ENCODE peak calls at places on chromosomes 3 and 15, in five cellular contexts. One of them, this sample, is unnamed.

GRCh38 chr3:43692085-43692484 is 1.3 kb downstream of the ABHD5 start:
- DNase-seq in IMR-90: no peak
- DNase-seq in right lobe of liver: no peak
- DNase-seq in sigmoid colon: no peak
- DNase-seq in NB4: peak
- DNase-seq in this sample: no peak

GRCh38 chr15:87129916-87130315 is 1050.2 kb downstream of the AGBL1 start:
- DNase-seq in right lobe of liver: no peak
- DNase-seq in sigmoid colon: no peak
- DNase-seq in NB4: no peak
- DNase-seq in IMR-90: no peak
- DNase-seq in this sample: no peak

GRCh38 chr15:67836477-67836876 is 3.4 kb downstream of the RNU6-1 start:
- DNase-seq in NB4: peak
- DNase-seq in sigmoid colon: peak
- DNase-seq in IMR-90: peak
- DNase-seq in right lobe of liver: no peak
- DNase-seq in this sample: no peak

GRCh38 chr3:151085889-151086483 is 522 bp downstream of the MED12L start:
- DNase-seq in sigmoid colon: no peak
- DNase-seq in right lobe of liver: peak
- DNase-seq in NB4: peak
- DNase-seq in IMR-90: no peak
- DNase-seq in this sample: peak

GRCh38 chr3:168467085-168467714 is 371.5 kb upstream of the GOLIM4 start:
- DNase-seq in IMR-90: peak
- DNase-seq in right lobe of liver: no peak
- DNase-seq in NB4: peak
- DNase-seq in sigmoid colon: no peak
- DNase-seq in this sample: no peak

GRCh38 chr15:78131295-78132021 is at the start of gene CIB2:
- DNase-seq in IMR-90: peak
- DNase-seq in right lobe of liver: peak
- DNase-seq in NB4: peak
- DNase-seq in sigmoid colon: peak
- DNase-seq in this sample: peak

GRCh38 chr3:101423984-101424888 is 88.8 kb downstream of the SENP7 start:
- DNase-seq in right lobe of liver: no peak
- DNase-seq in NB4: no peak
- DNase-seq in sigmoid colon: no peak
- DNase-seq in IMR-90: no peak
- DNase-seq in this sample: no peak

GRCh38 chr3:54578417-54578816 is 349.4 kb downstream of the LRTM1 start:
- DNase-seq in sigmoid colon: no peak
- DNase-seq in right lobe of liver: no peak
- DNase-seq in NB4: no peak
- DNase-seq in IMR-90: no peak
- DNase-seq in this sample: no peak

GRCh38 chr3:78506581-78507195 is 1261.1 kb downstream of the ROBO1 start:
- DNase-seq in right lobe of liver: no peak
- DNase-seq in NB4: no peak
- DNase-seq in sigmoid colon: no peak
- DNase-seq in IMR-90: no peak
- DNase-seq in this sample: no peak

GRCh38 chr3:43257850-43258249 is 28.5 kb upstream of the SNRK start:
- DNase-seq in NB4: peak
- DNase-seq in right lobe of liver: no peak
- DNase-seq in IMR-90: no peak
- DNase-seq in sigmoid colon: no peak
- DNase-seq in this sample: no peak

GRCh38 chr3:98602078-98602678 is 8.8 kb upstream of the CPOX start:
- DNase-seq in sigmoid colon: no peak
- DNase-seq in NB4: peak
- DNase-seq in right lobe of liver: no peak
- DNase-seq in IMR-90: peak
- DNase-seq in this sample: no peak

GRCh38 chr3:42489116-42489936 is 13.1 kb upstream of the VIPR1 start:
- DNase-seq in sigmoid colon: peak
- DNase-seq in NB4: no peak
- DNase-seq in right lobe of liver: no peak
- DNase-seq in IMR-90: no peak
- DNase-seq in this sample: no peak

GRCh38 chr3:186529204-186529999 is 14.8 kb downstream of the CRYGS start:
- DNase-seq in NB4: peak
- DNase-seq in right lobe of liver: no peak
- DNase-seq in IMR-90: no peak
- DNase-seq in sigmoid colon: no peak
- DNase-seq in this sample: no peak

GRCh38 chr3:133472242-133472641 is 72.4 kb downstream of the BFSP2 start:
- DNase-seq in sigmoid colon: no peak
- DNase-seq in IMR-90: no peak
- DNase-seq in NB4: no peak
- DNase-seq in right lobe of liver: no peak
- DNase-seq in this sample: no peak

DNA sequence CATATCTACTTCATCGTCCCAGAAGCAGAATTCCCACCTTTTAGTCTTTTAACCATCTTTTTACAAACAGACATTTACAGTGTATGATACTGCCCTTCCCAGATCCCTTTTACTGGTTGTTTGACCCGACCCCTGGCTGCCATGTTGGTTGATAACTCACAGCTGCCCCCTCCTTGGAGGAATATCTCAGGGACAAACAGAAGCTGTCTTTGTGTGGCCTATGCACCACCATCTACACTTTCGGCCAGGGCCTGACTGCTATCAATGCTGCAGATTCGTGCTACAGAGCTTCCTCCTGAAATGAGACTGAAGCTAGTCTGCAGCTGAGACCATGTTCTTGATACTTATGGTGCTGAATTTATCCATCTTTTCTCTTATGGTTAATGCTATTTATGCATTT is 6.6 kb upstream of the POLQ start:
- DNase-seq in NB4: no peak
- DNase-seq in sigmoid colon: no peak
- DNase-seq in IMR-90: no peak
- DNase-seq in right lobe of liver: no peak
- DNase-seq in this sample: no peak
- TF ChIP-seq POLR2A in NB4: no peak
- TF ChIP-seq POLR2A in sigmoid colon: no peak
- TF ChIP-seq POLR2A in IMR-90: no peak
- TF ChIP-seq POLR2A in right lobe of liver: no peak
- TF ChIP-seq POLR2A in this sample: no peak

DNA sequence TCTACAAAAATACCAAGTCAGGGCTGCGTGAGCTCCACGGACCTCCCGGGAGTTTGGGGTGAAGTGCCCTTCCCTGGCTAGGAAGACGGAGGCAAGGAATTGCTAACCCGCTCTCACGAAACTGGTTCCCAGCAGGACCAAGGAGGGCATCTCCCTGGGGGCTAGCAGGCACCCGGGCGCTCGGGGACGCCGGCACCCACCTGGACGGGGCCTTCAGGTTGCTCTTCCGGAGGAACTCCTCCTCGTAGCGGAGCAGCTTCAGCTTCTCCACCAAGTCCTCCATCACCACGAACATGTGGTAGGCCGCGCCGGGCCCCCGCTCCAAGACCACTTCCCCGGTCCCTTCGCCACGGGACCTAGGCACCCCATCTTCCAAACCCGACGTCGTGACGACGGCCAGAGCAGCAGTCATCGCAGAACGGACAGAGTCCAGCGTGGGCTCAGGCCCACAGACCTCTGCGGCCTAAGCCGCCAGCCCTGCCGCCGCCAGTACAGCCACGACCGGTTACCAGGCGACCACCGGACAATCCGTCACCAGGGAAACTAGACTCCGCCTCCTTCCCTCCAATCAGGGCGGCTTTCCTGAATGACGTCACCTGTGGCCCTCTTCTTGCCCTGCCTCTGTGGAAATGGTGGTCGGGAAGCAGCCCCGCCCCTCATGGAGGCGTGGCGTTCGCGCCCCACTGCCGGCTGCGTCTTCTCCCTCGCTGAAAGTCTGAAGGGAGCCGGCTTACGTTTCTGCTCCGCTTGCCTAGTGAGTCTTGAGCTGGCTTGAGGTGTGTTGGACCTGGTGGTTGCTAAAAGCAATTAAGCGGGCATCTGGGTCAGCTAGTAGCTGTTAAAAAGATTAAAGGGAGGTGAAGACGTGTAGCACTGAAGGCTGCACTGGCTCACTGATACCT is at the start of gene IFT57:
- DNase-seq in IMR-90: peak
- DNase-seq in NB4: peak
- DNase-seq in right lobe of liver: peak
- DNase-seq in sigmoid colon: peak
- DNase-seq in this sample: peak
- TF ChIP-seq POLR2A in IMR-90: peak
- TF ChIP-seq POLR2A in NB4: peak
- TF ChIP-seq POLR2A in right lobe of liver: peak
- TF ChIP-seq POLR2A in sigmoid colon: peak
- TF ChIP-seq POLR2A in this sample: peak

DNA sequence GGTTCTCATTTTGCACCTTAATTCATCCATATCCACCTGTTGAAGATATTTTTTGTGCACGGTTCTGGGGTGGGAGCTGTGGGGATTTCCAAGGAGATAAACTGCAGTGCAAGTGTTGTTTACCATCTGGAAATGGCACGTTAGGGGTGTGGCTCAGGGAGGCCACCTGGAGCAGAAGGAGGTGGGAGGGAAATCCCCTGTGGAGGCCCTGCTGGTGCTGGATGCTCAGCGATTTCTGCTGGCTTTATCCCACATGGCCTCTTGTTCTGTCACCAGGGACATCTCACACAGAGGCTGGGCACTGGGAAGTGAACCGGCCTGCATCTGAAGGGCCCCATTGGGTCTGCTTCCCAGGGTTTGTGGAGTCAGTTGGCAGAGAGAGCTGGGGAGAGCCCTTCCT is 24.3 kb downstream of the TRPM1 start:
- DNase-seq in right lobe of liver: no peak
- DNase-seq in sigmoid colon: no peak
- DNase-seq in IMR-90: no peak
- DNase-seq in NB4: no peak
- DNase-seq in this sample: no peak
- TF ChIP-seq POLR2A in right lobe of liver: no peak
- TF ChIP-seq POLR2A in sigmoid colon: no peak
- TF ChIP-seq POLR2A in IMR-90: no peak
- TF ChIP-seq POLR2A in NB4: no peak
- TF ChIP-seq POLR2A in this sample: no peak

DNA sequence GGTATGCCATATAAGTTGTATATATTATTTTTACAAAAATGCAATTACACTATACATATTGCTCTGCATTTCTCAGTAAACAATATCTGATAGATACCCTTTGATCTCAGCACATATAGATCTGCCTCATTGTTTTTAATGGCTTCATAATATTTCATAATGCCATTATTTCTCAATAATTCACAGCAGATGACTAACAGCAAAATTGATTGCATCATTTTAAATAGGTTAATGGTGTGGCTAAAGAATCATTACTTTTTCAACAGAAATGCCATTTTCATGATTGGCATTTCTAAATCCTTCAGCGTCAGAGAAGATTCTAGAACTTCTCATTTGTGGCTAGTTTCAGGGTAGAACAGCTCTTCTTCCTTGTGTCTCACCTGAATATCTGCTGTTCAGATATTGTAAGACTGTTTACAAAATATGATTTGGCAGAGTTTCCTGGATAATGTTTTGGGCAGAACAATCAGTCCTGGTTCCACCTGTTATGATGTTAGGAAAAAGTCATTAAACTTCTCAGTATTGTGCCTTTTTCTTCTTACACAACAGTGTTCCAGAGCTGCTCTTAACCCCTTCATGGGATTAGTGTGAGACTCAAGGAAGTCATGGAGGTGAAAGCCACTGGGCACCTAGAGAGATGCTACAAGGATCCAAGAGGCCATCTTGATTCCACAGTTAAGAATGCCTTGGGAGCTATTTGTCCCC is 397.6 kb upstream of the THBS1 start:
- DNase-seq in IMR-90: no peak
- DNase-seq in right lobe of liver: no peak
- DNase-seq in NB4: no peak
- DNase-seq in sigmoid colon: no peak
- DNase-seq in this sample: no peak
- TF ChIP-seq POLR2A in IMR-90: no peak
- TF ChIP-seq POLR2A in right lobe of liver: no peak
- TF ChIP-seq POLR2A in NB4: no peak
- TF ChIP-seq POLR2A in sigmoid colon: no peak
- TF ChIP-seq POLR2A in this sample: no peak

GRCh38 chr3:156674046-156674910 is at the start of gene TIPARP:
- DNase-seq in right lobe of liver: peak
- DNase-seq in IMR-90: peak
- DNase-seq in NB4: peak
- DNase-seq in sigmoid colon: peak
- DNase-seq in this sample: peak
- TF ChIP-seq POLR2A in right lobe of liver: peak
- TF ChIP-seq POLR2A in IMR-90: peak
- TF ChIP-seq POLR2A in NB4: peak
- TF ChIP-seq POLR2A in sigmoid colon: peak
- TF ChIP-seq POLR2A in this sample: peak

DNA sequence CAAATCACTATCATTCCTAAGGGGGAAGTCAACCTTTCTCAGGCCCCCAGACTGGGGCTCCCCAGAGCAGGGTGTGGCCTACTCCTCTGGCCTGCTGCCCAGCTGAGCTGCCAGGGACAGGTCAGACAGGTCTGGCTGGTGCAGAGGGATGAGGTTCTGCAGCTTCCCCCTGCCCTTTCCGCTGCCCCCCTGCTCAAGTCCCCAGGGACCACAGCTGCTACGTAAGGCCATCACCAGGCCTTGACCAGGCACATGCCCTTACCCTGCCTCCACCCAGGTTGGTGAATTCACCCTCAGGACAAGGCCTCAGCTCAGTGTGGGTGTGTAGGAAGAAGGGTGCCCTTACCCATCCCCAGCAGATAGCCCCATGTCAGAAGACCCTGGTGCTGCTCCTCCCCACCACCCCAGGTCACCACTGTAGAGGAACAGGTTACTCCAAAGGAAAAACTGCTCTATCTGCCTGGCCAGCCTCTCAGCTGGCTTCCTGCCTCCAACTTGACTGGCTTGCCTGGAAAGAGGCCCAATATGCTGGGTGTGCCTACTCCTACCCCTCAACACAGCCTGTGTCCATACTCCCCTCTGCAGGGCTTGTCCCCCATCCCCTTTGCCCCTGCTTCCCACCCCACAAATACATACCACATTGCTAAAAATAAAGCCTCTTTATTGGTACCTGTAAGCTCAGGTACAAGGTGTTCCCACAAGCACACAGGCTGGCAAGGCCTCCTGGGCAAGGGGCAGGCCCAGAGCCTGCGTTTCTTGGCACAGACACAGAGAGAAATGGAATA is 12.0 kb downstream of the CSRNP1 start:
- DNase-seq in IMR-90: peak
- DNase-seq in sigmoid colon: peak
- DNase-seq in right lobe of liver: peak
- DNase-seq in NB4: no peak
- DNase-seq in this sample: no peak
- TF ChIP-seq POLR2A in IMR-90: no peak
- TF ChIP-seq POLR2A in sigmoid colon: no peak
- TF ChIP-seq POLR2A in right lobe of liver: peak
- TF ChIP-seq POLR2A in NB4: no peak
- TF ChIP-seq POLR2A in this sample: peak

GRCh38 chr3:66220602-66221377 is at the start of gene SLC25A26:
- DNase-seq in NB4: peak
- DNase-seq in sigmoid colon: peak
- DNase-seq in IMR-90: peak
- DNase-seq in right lobe of liver: peak
- DNase-seq in this sample: peak
- TF ChIP-seq POLR2A in NB4: peak
- TF ChIP-seq POLR2A in sigmoid colon: peak
- TF ChIP-seq POLR2A in IMR-90: peak
- TF ChIP-seq POLR2A in right lobe of liver: peak
- TF ChIP-seq POLR2A in this sample: peak

This sample was measured in GM12891.